ENCODE peak calls at places on chromosomes 5 and 9, in four cellular contexts. One of them, this sample, is unnamed.

GRCh38 chr5:54320256-54320655 is 9.9 kb upstream of the ARL15 start:
- DNase-seq in effector memory CD8-positive, alpha-beta T cell: no peak
- DNase-seq in endodermal cell: no peak
- DNase-seq in C1 segment of cervical spinal cord: no peak
- DNase-seq in this sample: no peak

GRCh38 chr5:91652678-91653077 is 269.6 kb upstream of the ARRDC3 start:
- DNase-seq in effector memory CD8-positive, alpha-beta T cell: no peak
- DNase-seq in endodermal cell: no peak
- DNase-seq in C1 segment of cervical spinal cord: no peak
- DNase-seq in this sample: no peak

GRCh38 chr5:81534481-81534840 is 140.5 kb upstream of the ACOT12 start:
- DNase-seq in effector memory CD8-positive, alpha-beta T cell: no peak
- DNase-seq in endodermal cell: no peak
- DNase-seq in C1 segment of cervical spinal cord: no peak
- DNase-seq in this sample: no peak

GRCh38 chr5:174922955-174923354 is 198.6 kb downstream of the MSX2 start:
- DNase-seq in effector memory CD8-positive, alpha-beta T cell: no peak
- DNase-seq in endodermal cell: no peak
- DNase-seq in C1 segment of cervical spinal cord: no peak
- DNase-seq in this sample: no peak

GRCh38 chr5:39240750-39241149 is 21.4 kb upstream of the FYB1 start:
- DNase-seq in effector memory CD8-positive, alpha-beta T cell: no peak
- DNase-seq in endodermal cell: no peak
- DNase-seq in C1 segment of cervical spinal cord: no peak
- DNase-seq in this sample: no peak

GRCh38 chr5:96049398-96050272 is 88.0 kb upstream of the ELL2 start:
- DNase-seq in effector memory CD8-positive, alpha-beta T cell: no peak
- DNase-seq in endodermal cell: no peak
- DNase-seq in C1 segment of cervical spinal cord: no peak
- DNase-seq in this sample: no peak

GRCh38 chr5:132704875-132705274 is 31.1 kb downstream of the IL4 start:
- DNase-seq in effector memory CD8-positive, alpha-beta T cell: no peak
- DNase-seq in endodermal cell: no peak
- DNase-seq in C1 segment of cervical spinal cord: no peak
- DNase-seq in this sample: no peak

GRCh38 chr9:126420643-126421564 is 94.3 kb downstream of the MVB12B start:
- DNase-seq in effector memory CD8-positive, alpha-beta T cell: no peak
- DNase-seq in endodermal cell: no peak
- DNase-seq in C1 segment of cervical spinal cord: no peak
- DNase-seq in this sample: no peak

GRCh38 chr5:154117050-154117449 is 73.5 kb upstream of the GALNT10 start:
- DNase-seq in effector memory CD8-positive, alpha-beta T cell: no peak
- DNase-seq in endodermal cell: peak
- DNase-seq in C1 segment of cervical spinal cord: no peak
- DNase-seq in this sample: no peak

GRCh38 chr9:6014668-6015270 is 655 bp downstream of the RANBP6 start:
- DNase-seq in effector memory CD8-positive, alpha-beta T cell: no peak
- DNase-seq in endodermal cell: no peak
- DNase-seq in C1 segment of cervical spinal cord: no peak
- DNase-seq in this sample: no peak

GRCh38 chr5:69378376-69378775 is 8.8 kb downstream of the RAD17 start:
- DNase-seq in effector memory CD8-positive, alpha-beta T cell: no peak
- DNase-seq in endodermal cell: no peak
- DNase-seq in C1 segment of cervical spinal cord: no peak
- DNase-seq in this sample: no peak

GRCh38 chr9:125415583-125416443 is 154.2 kb downstream of the GAPVD1 start:
- DNase-seq in effector memory CD8-positive, alpha-beta T cell: no peak
- DNase-seq in endodermal cell: no peak
- DNase-seq in C1 segment of cervical spinal cord: no peak
- DNase-seq in this sample: no peak

GRCh38 chr5:149383399-149383798 is 4.3 kb upstream of the IL17B start:
- DNase-seq in effector memory CD8-positive, alpha-beta T cell: no peak
- DNase-seq in endodermal cell: no peak
- DNase-seq in C1 segment of cervical spinal cord: no peak
- DNase-seq in this sample: no peak

GRCh38 chr5:94649874-94650273 is 31.4 kb downstream of the SLF1 start:
- DNase-seq in effector memory CD8-positive, alpha-beta T cell: no peak
- DNase-seq in endodermal cell: no peak
- DNase-seq in C1 segment of cervical spinal cord: no peak
- DNase-seq in this sample: no peak

GRCh38 chr5:60379907-60380306 is 320.1 kb downstream of the DEPDC1B start:
- DNase-seq in effector memory CD8-positive, alpha-beta T cell: no peak
- DNase-seq in endodermal cell: no peak
- DNase-seq in C1 segment of cervical spinal cord: no peak
- DNase-seq in this sample: no peak

GRCh38 chr9:127417130-127418036 is 6.8 kb upstream of the ZNF79 start:
- DNase-seq in effector memory CD8-positive, alpha-beta T cell: no peak
- DNase-seq in endodermal cell: no peak
- DNase-seq in C1 segment of cervical spinal cord: no peak
- DNase-seq in this sample: no peak

GRCh38 chr5:139090566-139090965 is 107.6 kb downstream of the SIL1 start:
- DNase-seq in effector memory CD8-positive, alpha-beta T cell: no peak
- DNase-seq in endodermal cell: no peak
- DNase-seq in C1 segment of cervical spinal cord: no peak
- DNase-seq in this sample: no peak

GRCh38 chr5:54337523-54337922 is 27.1 kb upstream of the ARL15 start:
- DNase-seq in effector memory CD8-positive, alpha-beta T cell: no peak
- DNase-seq in endodermal cell: no peak
- DNase-seq in C1 segment of cervical spinal cord: no peak
- DNase-seq in this sample: no peak

GRCh38 chr5:158758666-158759065 is 341.1 kb downstream of the EBF1 start:
- DNase-seq in effector memory CD8-positive, alpha-beta T cell: no peak
- DNase-seq in endodermal cell: no peak
- DNase-seq in C1 segment of cervical spinal cord: no peak
- DNase-seq in this sample: no peak

GRCh38 chr9:35198191-35198590 is 36.4 kb downstream of the UNC13B start:
- DNase-seq in effector memory CD8-positive, alpha-beta T cell: no peak
- DNase-seq in endodermal cell: no peak
- DNase-seq in C1 segment of cervical spinal cord: no peak
- DNase-seq in this sample: no peak

GRCh38 chr9:616694-617093 is 224.8 kb upstream of the DMRT1 start:
- DNase-seq in effector memory CD8-positive, alpha-beta T cell: no peak
- DNase-seq in endodermal cell: no peak
- DNase-seq in C1 segment of cervical spinal cord: no peak
- DNase-seq in this sample: no peak

GRCh38 chr9:133137451-133138231 is 16.6 kb upstream of the RALGDS start:
- DNase-seq in effector memory CD8-positive, alpha-beta T cell: no peak
- DNase-seq in endodermal cell: no peak
- DNase-seq in C1 segment of cervical spinal cord: peak
- DNase-seq in this sample: peak

GRCh38 chr9:16824545-16825041 is 45.9 kb downstream of the BNC2 start:
- DNase-seq in effector memory CD8-positive, alpha-beta T cell: no peak
- DNase-seq in endodermal cell: peak
- DNase-seq in C1 segment of cervical spinal cord: no peak
- DNase-seq in this sample: no peak

GRCh38 chr5:79349047-79349446 is 113.1 kb downstream of the JMY start:
- DNase-seq in effector memory CD8-positive, alpha-beta T cell: no peak
- DNase-seq in endodermal cell: no peak
- DNase-seq in C1 segment of cervical spinal cord: no peak
- DNase-seq in this sample: no peak

GRCh38 chr5:4570047-4571015 is 569.8 kb upstream of the ADAMTS16 start:
- DNase-seq in effector memory CD8-positive, alpha-beta T cell: no peak
- DNase-seq in endodermal cell: no peak
- DNase-seq in C1 segment of cervical spinal cord: no peak
- DNase-seq in this sample: no peak

GRCh38 chr5:173397531-173397930 is 69.3 kb upstream of the STC2 start:
- DNase-seq in effector memory CD8-positive, alpha-beta T cell: no peak
- DNase-seq in endodermal cell: no peak
- DNase-seq in C1 segment of cervical spinal cord: no peak
- DNase-seq in this sample: no peak

GRCh38 chr9:137444106-137444790 is 3.1 kb upstream of the ENTPD8 start:
- DNase-seq in effector memory CD8-positive, alpha-beta T cell: no peak
- DNase-seq in endodermal cell: no peak
- DNase-seq in C1 segment of cervical spinal cord: no peak
- DNase-seq in this sample: no peak

This sample was measured in amygdala.